ENCODE peak calls at places on chromosomes 13 and 19, in five cellular contexts. One of them, this sample, is unnamed.
A peak's percentile ranks its signal among the peaks of the same experiment; 100 is the strongest.

GRCh38 chr19:17243854-17244617 is 1.7 kb downstream of the NR2F6 start:
- DNase-seq in anterior cingulate cortex: no peak
- DNase-seq in SHP77 treated with DMSO at 0.1 percent for 48 hours: no peak
- DNase-seq in EH: peak; percentile 56
- DNase-seq in cardiac muscle cell: peak; percentile 54
- DNase-seq in this sample: peak; percentile 69

GRCh38 chr13:61779456-61779855 is 363.8 kb upstream of the PCDH20 start:
- DNase-seq in EH: no peak
- DNase-seq in SHP77 treated with DMSO at 0.1 percent for 48 hours: no peak
- DNase-seq in cardiac muscle cell: no peak
- DNase-seq in anterior cingulate cortex: no peak
- DNase-seq in this sample: no peak

GRCh38 chr13:20231839-20232555 is at the start of gene GJB6:
- DNase-seq in EH: no peak
- DNase-seq in cardiac muscle cell: no peak
- DNase-seq in SHP77 treated with DMSO at 0.1 percent for 48 hours: no peak
- DNase-seq in anterior cingulate cortex: no peak
- DNase-seq in this sample: no peak

GRCh38 chr13:29845440-29846056 is 4.9 kb downstream of the UBL3 start:
- DNase-seq in SHP77 treated with DMSO at 0.1 percent for 48 hours: no peak
- DNase-seq in EH: peak; percentile 32
- DNase-seq in cardiac muscle cell: peak; percentile 40
- DNase-seq in anterior cingulate cortex: no peak
- DNase-seq in this sample: peak; percentile 60

GRCh38 chr19:47231215-47232054 is 436 bp upstream of the BBC3 start:
- DNase-seq in cardiac muscle cell: peak; percentile 88
- DNase-seq in anterior cingulate cortex: peak; percentile 69
- DNase-seq in EH: peak; percentile 86
- DNase-seq in SHP77 treated with DMSO at 0.1 percent for 48 hours: no peak
- DNase-seq in this sample: peak; percentile 77

GRCh38 chr19:35040826-35041547 is 534 bp upstream of the HPN start:
- DNase-seq in cardiac muscle cell: peak; percentile 78
- DNase-seq in EH: no peak
- DNase-seq in SHP77 treated with DMSO at 0.1 percent for 48 hours: no peak
- DNase-seq in anterior cingulate cortex: peak; percentile 20
- DNase-seq in this sample: no peak

GRCh38 chr19:45402469-45403070 is 2.3 kb downstream of the PPP1R13L start:
- DNase-seq in cardiac muscle cell: peak; percentile 34
- DNase-seq in SHP77 treated with DMSO at 0.1 percent for 48 hours: no peak
- DNase-seq in EH: peak; percentile 65
- DNase-seq in anterior cingulate cortex: no peak
- DNase-seq in this sample: peak; percentile 26

GRCh38 chr13:35917252-35917941 is 213.8 kb downstream of the DCLK1 start:
- DNase-seq in cardiac muscle cell: peak; percentile 10
- DNase-seq in EH: no peak
- DNase-seq in SHP77 treated with DMSO at 0.1 percent for 48 hours: no peak
- DNase-seq in anterior cingulate cortex: no peak
- DNase-seq in this sample: no peak

GRCh38 chr13:112887151-112887550 is 81.9 kb upstream of the MCF2L start:
- DNase-seq in EH: no peak
- DNase-seq in cardiac muscle cell: no peak
- DNase-seq in anterior cingulate cortex: no peak
- DNase-seq in SHP77 treated with DMSO at 0.1 percent for 48 hours: no peak
- DNase-seq in this sample: no peak

GRCh38 chr13:24910502-24911134 is 146.6 kb downstream of the RNF17 start:
- DNase-seq in EH: no peak
- DNase-seq in anterior cingulate cortex: no peak
- DNase-seq in SHP77 treated with DMSO at 0.1 percent for 48 hours: no peak
- DNase-seq in cardiac muscle cell: no peak
- DNase-seq in this sample: peak; percentile 18

GRCh38 chr13:84080748-84081530 is 198.7 kb upstream of the SLITRK1 start:
- DNase-seq in SHP77 treated with DMSO at 0.1 percent for 48 hours: no peak
- DNase-seq in anterior cingulate cortex: no peak
- DNase-seq in EH: no peak
- DNase-seq in cardiac muscle cell: no peak
- DNase-seq in this sample: no peak